ENCODE peak calls at places on chromosomes 3 and 15, in five cellular contexts. C is GM23248, Y is gastrocnemius medialis, T is PC-3, S is tibial nerve. L is an unnamed sample. For H3K36me3, the result is how much of the 10 kb centered on the place peaks cover.

GRCh38 chr3:100297784-100298183 is 36.8 kb upstream of the NIT2 start:
- DNase-seq in C (peak), Y (no peak), T (peak), S (no peak), L (no peak)

GRCh38 chr3:197426161-197426566 is 127.8 kb upstream of the DLG1 start:
- DNase-seq in C (no peak), Y (no peak), T (peak), S (no peak), L (no peak)

GRCh38 chr15:62269504-62269903 is 104.4 kb upstream of the C2CD4B start:
- DNase-seq in C (peak), Y (no peak), T (no peak), S (no peak), L (no peak)

GRCh38 chr15:80967451-80967850 is 22.2 kb downstream of the MESD start:
- DNase-seq in C (peak), Y (no peak), T (no peak), S (no peak), L (no peak)

GRCh38 chr3:118110196-118110595 is 924.5 kb downstream of the IGSF11 start:
- DNase-seq in C (no peak), Y (no peak), T (peak), S (no peak), L (no peak)

GRCh38 chr3:138361561-138361971 is 13.2 kb downstream of the MRAS start:
- DNase-seq in C (no peak), Y (no peak), T (no peak), S (no peak), L (no peak)

GRCh38 chr3:116140100-116140689 is 305.1 kb downstream of the LSAMP start:
- DNase-seq in C (peak), Y (no peak), T (peak), S (no peak), L (no peak)

GRCh38 chr3:128996741-128997140 is 2.9 kb upstream of the CFAP92 start:
- DNase-seq in C (no peak), Y (no peak), T (no peak), S (no peak), L (no peak)

GRCh38 chr3:14879161-14879888 is 60.6 kb downstream of the FGD5 start:
- DNase-seq in C (no peak), Y (no peak), T (peak), S (no peak), L (no peak)

GRCh38 chr15:56496635-56497034 is 31.7 kb upstream of the MNS1 start:
- DNase-seq in C (peak), Y (no peak), T (peak), S (peak), L (no peak)

DNA sequence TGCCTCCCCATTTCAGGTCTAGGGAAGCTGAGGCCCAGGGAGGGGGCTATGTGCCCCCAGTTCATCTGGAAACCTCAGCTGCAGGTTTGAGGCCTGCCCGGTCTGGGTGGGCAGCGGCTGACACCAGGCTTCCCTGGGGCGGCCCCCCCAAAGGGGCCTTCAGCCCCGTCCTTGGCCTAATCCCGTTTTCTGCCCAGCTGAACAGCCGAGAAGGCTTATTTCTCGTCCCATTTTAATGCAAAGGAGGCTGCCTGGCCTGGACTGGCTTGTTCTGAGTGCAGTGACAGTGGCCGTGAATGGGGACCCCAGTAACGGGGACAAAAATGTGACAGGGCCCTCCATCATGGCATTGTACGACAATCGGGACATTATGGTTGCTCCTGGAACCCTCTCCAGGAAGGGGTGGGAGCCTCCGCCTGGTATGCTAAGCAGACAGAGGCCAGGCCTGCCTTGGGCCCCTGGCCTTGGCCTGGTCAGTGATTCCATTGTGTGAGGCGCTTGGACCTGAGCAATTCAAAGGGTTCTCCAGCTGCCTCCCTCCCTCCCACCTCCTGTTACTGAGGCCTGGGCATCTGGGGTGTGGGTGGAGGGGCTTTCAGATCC is 93.9 kb downstream of the WNT7A start:
- DNase-seq in C (no peak), Y (no peak), T (no peak), S (no peak), L (no peak)
- H3K36me3 ChIP-seq in C (under half), Y (under half), T (under half), S (under half), L (under half)

GRCh38 chr3:177642482-177643163 is 445.3 kb upstream of the TBL1XR1 start:
- DNase-seq in C (no peak), Y (no peak), T (no peak), S (no peak), L (no peak)
- H3K27ac ChIP-seq in C (no peak), Y (no peak), T (no peak), S (no peak), L (no peak)

GRCh38 chr15:68783226-68784054 is 37.3 kb downstream of the ANP32A start:
- DNase-seq in C (no peak), Y (peak), T (peak), S (no peak), L (no peak)
- H3K36me3 ChIP-seq in C (under half), Y (half or more), T (half or more), S (under half), L (half or more)

DNA sequence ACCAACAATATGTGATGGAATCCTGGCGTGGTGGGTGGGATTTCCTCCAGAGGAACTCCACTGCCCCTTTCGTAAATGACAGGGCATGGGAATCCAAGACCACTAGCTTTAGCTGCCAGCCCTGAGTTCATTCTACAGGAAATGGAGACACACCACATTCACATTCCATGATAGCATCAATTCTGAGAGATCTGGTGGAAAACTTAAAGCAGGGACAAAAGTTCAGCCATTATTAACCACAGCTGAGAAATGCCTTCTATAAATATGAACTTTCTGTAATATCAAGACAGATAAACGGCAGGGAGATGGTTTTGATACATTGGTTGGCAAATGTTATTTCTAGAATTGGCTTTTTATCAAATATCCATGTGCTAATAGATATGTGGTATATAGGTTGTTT is 98.2 kb downstream of the FBN1 start:
- DNase-seq in C (peak), Y (no peak), T (no peak), S (no peak), L (no peak)
- H3K27ac ChIP-seq in C (peak), Y (no peak), T (no peak), S (no peak), L (peak)

GRCh38 chr3:37290551-37290950 is 116.2 kb upstream of the LRRFIP2 start:
- DNase-seq in C (peak), Y (no peak), T (no peak), S (no peak), L (no peak)
- H3K36me3 ChIP-seq in C (under half), Y (under half), T (under half), S (under half), L (under half)

DNA sequence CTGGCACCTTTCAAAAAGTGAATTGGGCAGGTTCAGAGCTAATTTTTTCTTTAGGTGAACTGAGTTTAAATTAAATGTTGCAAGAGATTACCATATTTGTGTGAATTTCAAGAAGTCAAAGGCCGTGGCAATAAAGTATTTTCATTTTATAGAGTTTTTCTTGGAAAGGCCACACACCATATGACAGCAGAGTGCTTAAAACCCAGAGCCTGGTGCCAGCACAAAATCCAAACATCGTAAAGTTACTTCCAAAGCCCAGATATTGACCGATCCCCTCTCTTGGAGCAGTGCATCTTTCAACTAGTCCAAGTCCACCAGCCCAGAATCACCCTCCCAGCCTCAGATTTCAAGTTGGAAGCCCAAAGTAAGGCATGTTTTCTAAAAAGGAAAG is 164.5 kb downstream of the VGLL4 start:
- DNase-seq in C (no peak), Y (no peak), T (no peak), S (no peak), L (no peak)
- H3K27ac ChIP-seq in C (peak), Y (no peak), T (peak), S (no peak), L (no peak)

DNA sequence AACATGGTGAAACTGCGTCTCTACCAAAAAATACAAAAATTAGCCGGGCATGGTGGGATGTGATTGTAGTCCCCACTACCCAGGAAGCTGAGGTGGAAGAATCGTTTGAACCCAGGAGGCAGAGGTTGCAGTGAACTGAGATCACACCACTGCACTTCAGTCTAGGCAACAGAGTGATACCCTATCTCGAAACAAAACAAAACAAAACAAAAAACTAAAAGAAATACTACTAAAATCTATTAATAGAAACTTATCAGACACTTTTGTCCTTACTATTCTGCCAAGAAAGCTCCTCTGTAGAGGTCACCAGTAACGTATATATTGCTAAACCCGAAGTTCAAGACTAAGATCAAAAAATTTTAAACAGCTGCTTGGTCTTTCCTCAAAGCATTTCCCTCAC is 67.1 kb downstream of the SMARCC1 start:
- DNase-seq in C (no peak), Y (no peak), T (no peak), S (no peak), L (no peak)
- H3K36me3 ChIP-seq in C (half or more), Y (under half), T (under half), S (under half), L (half or more)

DNA sequence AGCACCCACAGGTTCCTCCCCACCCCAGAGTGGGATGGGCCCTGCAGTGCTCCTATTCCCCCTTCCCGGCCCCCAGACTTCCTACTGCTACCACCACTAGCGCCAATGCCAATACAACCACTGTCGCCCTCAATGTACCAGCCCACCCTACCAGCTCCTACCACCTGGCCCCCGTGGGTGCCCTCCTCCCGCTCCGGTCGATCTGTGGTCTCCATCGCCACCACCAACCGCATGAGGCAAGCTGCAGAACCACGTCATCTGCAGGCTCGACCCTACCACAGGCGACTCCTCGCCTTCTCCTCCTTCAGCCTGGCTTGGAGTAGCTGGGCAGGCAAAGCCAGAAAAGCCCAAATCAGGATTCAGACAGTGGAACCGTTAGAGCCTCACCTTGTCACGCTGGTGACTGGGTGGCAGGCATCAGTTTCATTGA is 179.3 kb downstream of the POTEB3 start:
- DNase-seq in C (no peak), Y (no peak), T (peak), S (no peak), L (no peak)
- H3K27ac ChIP-seq in C (no peak), Y (no peak), T (no peak), S (no peak), L (no peak)

L was measured in left lung.